ENCODE peak calls at places on chromosomes 4 and X, in ten cellular contexts. O is HT-29; C is AG08395; L is ovary; M is dermis microvascular lymphatic vessel endothelial cell; H is naive thymus-derived CD4-positive, alpha-beta T cell; W is activated CD8-positive, alpha-beta T cell treated with anti-CD3 and anti-CD28 coated beads for 36 hours; I is naive thymus-derived CD8-positive, alpha-beta T cell; J is kidney; U is stimulated activated CD8-positive, alpha-beta memory T cell treated with anti-CD3 and anti-CD28 coated beads, Interleukin-12 subunit alpha, Interleukin-12 subunit beta, amount 100 ng/mL, for 4 hours. R is an unnamed sample.

GRCh38 chr4:85776091-85776490 is 301.1 kb downstream of the ARHGAP24 start:
- DNase-seq in O (no peak), C (no peak), L (no peak), M (no peak), H (no peak), W (no peak), I (no peak), J (no peak), U (no peak), R (no peak)

GRCh38 chr4:149065753-149066152 is 623.5 kb upstream of the NR3C2 start:
- DNase-seq in O (no peak), C (no peak), L (no peak), M (no peak), H (no peak), W (no peak), I (no peak), J (no peak), U (no peak), R (no peak)

GRCh38 chr4:4477391-4477790 is 64.5 kb downstream of the STX18 start:
- DNase-seq in O (no peak), C (no peak), L (no peak), M (no peak), H (no peak), W (no peak), I (no peak), J (no peak), U (no peak), R (no peak)

GRCh38 chr4:128277856-128278255 is 9.8 kb downstream of the PGRMC2 start:
- DNase-seq in O (no peak), C (no peak), L (no peak), M (no peak), H (no peak), W (no peak), I (no peak), J (no peak), U (no peak), R (no peak)

GRCh38 chr4:169330811-169331210 is 60.1 kb upstream of the SH3RF1 start:
- DNase-seq in O (no peak), C (no peak), L (no peak), M (no peak), H (no peak), W (no peak), I (no peak), J (no peak), U (no peak), R (no peak)

GRCh38 chr4:27921236-27921635 is 1060.6 kb downstream of the STIM2 start:
- DNase-seq in O (no peak), C (no peak), L (no peak), M (peak; percentile 74), H (no peak), W (no peak), I (no peak), J (no peak), U (no peak), R (no peak)

GRCh38 chr4:94595880-94596483 is 144.2 kb downstream of the PDLIM5 start:
- DNase-seq in O (peak; percentile 59), C (peak; percentile 56), L (no peak), M (peak; percentile 56), H (no peak), W (no peak), I (no peak), J (no peak), U (no peak), R (no peak)

GRCh38 chr4:34108456-34108855 is 2135.9 kb downstream of the ARAP2 start:
- DNase-seq in O (no peak), C (no peak), L (no peak), M (no peak), H (no peak), W (no peak), I (no peak), J (no peak), U (no peak), R (no peak)

GRCh38 chr4:110347805-110348204 is 128.2 kb upstream of the ENPEP start:
- DNase-seq in O (no peak), C (no peak), L (no peak), M (no peak), H (no peak), W (no peak), I (no peak), J (no peak), U (no peak), R (no peak)

GRCh38 chrX:74797338-74797887 is 127.8 kb downstream of the NEXMIF start:
- DNase-seq in O (no peak), C (no peak), L (no peak), M (no peak), H (no peak), W (no peak), I (no peak), J (no peak), U (no peak), R (no peak)

GRCh38 chrX:111168314-111168713 is 72.3 kb downstream of the PAK3 start:
- DNase-seq in O (peak; percentile 27), C (no peak), L (no peak), M (no peak), H (no peak), W (peak; percentile 1), I (no peak), J (no peak), U (no peak), R (peak; percentile 9)

GRCh38 chr4:124121511-124121934 is 591.0 kb downstream of the ANKRD50 start:
- DNase-seq in O (peak; percentile 61), C (no peak), L (no peak), M (peak; percentile 24), H (no peak), W (no peak), I (no peak), J (no peak), U (no peak), R (no peak)

GRCh38 chr4:102514298-102514964 is 13.3 kb downstream of the NFKB1 start:
- DNase-seq in O (no peak), C (no peak), L (no peak), M (peak; percentile 46), H (no peak), W (no peak), I (no peak), J (no peak), U (no peak), R (no peak)

GRCh38 chr4:31261632-31262031 is 541.5 kb downstream of the PCDH7 start:
- DNase-seq in O (no peak), C (no peak), L (no peak), M (no peak), H (no peak), W (no peak), I (no peak), J (no peak), U (no peak), R (no peak)

GRCh38 chr4:183960912-183961569 is 55.9 kb downstream of the STOX2 start:
- DNase-seq in O (no peak), C (no peak), L (no peak), M (no peak), H (no peak), W (no peak), I (no peak), J (no peak), U (no peak), R (no peak)

R was measured in nephron progenitor cell.